ENCODE peak calls at places on chromosome 5, in seven cellular contexts. H is CD4-positive, alpha-beta memory T cell; P is A549; X is tibial artery; K is HCT116; D is HepG2; W is gastrocnemius medialis. T is an unnamed sample.

GRCh38 chr5:81513982-81514381 is 120.0 kb upstream of the ACOT12 start:
- DNase-seq in H (peak; percentile 19), W (no peak), X (no peak), D (no peak), P (peak; percentile 8), K (no peak), T (no peak)

GRCh38 chr5:140548791-140549190 is 1.3 kb downstream of the EIF4EBP3 start:
- DNase-seq in H (no peak), K (no peak), X (no peak), D (no peak), P (no peak), W (no peak), T (no peak)

GRCh38 chr5:137510671-137511070 is 11.5 kb upstream of the SPOCK1 start:
- DNase-seq in D (no peak), W (no peak), K (no peak), H (no peak), P (no peak), X (no peak), T (no peak)

GRCh38 chr5:109659901-109660300 is 29.8 kb upstream of the MAN2A1 start:
- DNase-seq in K (no peak), D (no peak), H (no peak), X (no peak), W (no peak), P (no peak), T (no peak)

GRCh38 chr5:143418140-143418866 is 14.8 kb upstream of the NR3C1 start:
- DNase-seq in P (no peak), D (peak; percentile 18), K (no peak), X (no peak), W (no peak), H (no peak), T (no peak)

GRCh38 chr5:52989025-52989780 is at the start of gene ITGA2:
- DNase-seq in H (peak; percentile 19), K (peak; percentile 36), D (peak; percentile 74), P (peak; percentile 71), X (peak; percentile 28), W (no peak), T (peak; percentile 77)

GRCh38 chr5:68467791-68468190 is 252.2 kb downstream of the PIK3R1 start:
- DNase-seq in X (no peak), D (no peak), H (no peak), P (no peak), W (no peak), K (no peak), T (no peak)

GRCh38 chr5:133421394-133421793 is 190.9 kb downstream of the FSTL4 start:
- DNase-seq in K (no peak), H (no peak), X (no peak), P (peak; percentile 36), D (no peak), W (no peak), T (peak; percentile 70)

GRCh38 chr5:133265720-133266575 is 214.1 kb downstream of the HSPA4 start:
- DNase-seq in H (no peak), D (peak; percentile 22), P (no peak), X (no peak), K (no peak), W (no peak), T (no peak)

GRCh38 chr5:81020478-81021167 is 60.5 kb downstream of the RASGRF2 start:
- DNase-seq in X (no peak), D (no peak), P (no peak), H (no peak), W (no peak), K (no peak), T (no peak)

GRCh38 chr5:40503438-40503837 is 176.3 kb upstream of the PTGER4 start:
- DNase-seq in W (no peak), H (no peak), D (no peak), P (no peak), X (no peak), K (no peak), T (no peak)

GRCh38 chr5:142881076-142881466 is 110.9 kb downstream of the ARHGAP26 start:
- DNase-seq in K (no peak), D (no peak), H (no peak), W (no peak), P (no peak), X (peak; percentile 41), T (no peak)

GRCh38 chr5:3312299-3312698 is 283.3 kb upstream of the IRX1 start:
- DNase-seq in H (no peak), X (peak; percentile 0), K (no peak), D (no peak), P (no peak), W (no peak), T (no peak)

GRCh38 chr5:3310551-3311340 is 284.9 kb upstream of the IRX1 start:
- DNase-seq in W (no peak), H (no peak), X (no peak), P (no peak), D (peak; percentile 2), K (no peak), T (no peak)

GRCh38 chr5:3313569-3313968 is 282.1 kb upstream of the IRX1 start:
- DNase-seq in K (no peak), W (no peak), X (peak; percentile 1), P (no peak), D (no peak), H (no peak), T (no peak)

GRCh38 chr5:3309538-3309937 is 286.1 kb upstream of the IRX1 start:
- DNase-seq in D (no peak), H (no peak), K (no peak), P (no peak), W (no peak), X (no peak), T (no peak)

GRCh38 chr5:3311443-3311842 is 284.2 kb upstream of the IRX1 start:
- DNase-seq in X (no peak), D (no peak), H (no peak), K (no peak), P (no peak), W (no peak), T (no peak)
- H3K27ac ChIP-seq in X (no peak overlapping the region), D (no peak overlapping the region), H (no peak overlapping the region), K (no peak overlapping the region), P (no peak overlapping the region), W (no peak overlapping the region), T (peak overlapping the region; percentile 35)

DNA sequence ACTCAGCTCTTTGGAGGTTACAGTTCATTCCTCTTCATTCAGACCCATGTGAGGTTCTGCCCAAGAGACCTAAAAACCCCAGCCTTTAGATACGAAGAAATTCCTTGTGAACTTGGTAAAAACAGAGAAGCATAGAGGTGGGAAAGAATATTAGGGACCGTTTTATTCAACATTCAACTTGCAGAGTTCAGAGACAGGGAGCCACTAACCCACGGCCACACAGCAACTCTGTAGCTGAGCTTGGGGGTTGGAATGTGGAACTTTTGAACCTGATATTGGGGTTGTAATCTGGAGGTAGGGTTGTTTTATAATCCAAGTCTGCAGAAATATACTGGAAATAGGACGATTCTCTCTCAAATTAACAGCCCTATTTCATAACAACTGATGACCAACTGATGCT is 10.8 kb upstream of the BOD1 start:
- DNase-seq in P (no peak), H (no peak), D (no peak), K (no peak), W (no peak), X (no peak), T (no peak)
- H3K27ac ChIP-seq in P (no peak overlapping the region), H (no peak overlapping the region), D (no peak overlapping the region), K (no peak overlapping the region), W (no peak overlapping the region), X (no peak overlapping the region), T (no peak overlapping the region)

GRCh38 chr5:61635271-61635670 is 303.2 kb downstream of the ZSWIM6 start:
- DNase-seq in P (no peak), W (no peak), H (no peak), X (no peak), D (no peak), K (no peak), T (no peak)

GRCh38 chr5:61640631-61641030 is 308.6 kb downstream of the ZSWIM6 start:
- DNase-seq in D (no peak), K (no peak), W (no peak), H (no peak), X (no peak), P (no peak), T (no peak)

GRCh38 chr5:61641748-61642565 is 309.9 kb downstream of the ZSWIM6 start:
- DNase-seq in K (no peak), X (no peak), H (no peak), P (peak; percentile 42), D (no peak), W (no peak), T (no peak)

GRCh38 chr5:61638476-61638875 is 306.4 kb downstream of the ZSWIM6 start:
- DNase-seq in D (no peak), K (no peak), H (no peak), X (no peak), W (no peak), P (no peak), T (no peak)

DNA sequence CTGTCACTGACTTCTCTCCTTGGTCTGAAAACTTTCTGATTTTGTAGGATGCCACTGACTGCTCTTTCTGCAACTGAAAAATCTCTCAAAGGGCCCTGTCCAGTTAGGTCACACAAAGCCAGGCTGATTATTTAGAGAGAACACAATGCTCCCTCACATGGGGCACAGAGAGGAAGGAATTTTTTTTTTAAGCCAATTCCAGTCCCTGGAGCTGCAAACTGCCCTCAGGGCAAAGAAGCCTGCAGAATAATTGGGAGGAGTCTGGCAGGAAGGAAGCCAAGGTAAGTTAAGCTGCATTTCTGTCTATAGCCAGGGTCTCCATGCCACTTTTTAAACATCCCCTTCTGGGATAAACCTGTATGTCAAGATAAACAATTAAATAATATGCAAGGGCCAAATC is 305.5 kb downstream of the ZSWIM6 start:
- DNase-seq in W (no peak), X (no peak), K (no peak), D (no peak), P (no peak), H (no peak), T (no peak)
- H3K27ac ChIP-seq in W (no peak overlapping the region), X (no peak overlapping the region), K (no peak overlapping the region), D (no peak overlapping the region), P (peak overlapping the region; percentile 27), H (no peak overlapping the region), T (no peak overlapping the region)

GRCh38 chr5:36641416-36641815 is 35.0 kb downstream of the SLC1A3 start:
- DNase-seq in H (no peak), K (no peak), X (no peak), P (no peak), W (no peak), D (no peak), T (no peak)
- H3K27ac ChIP-seq in H (no peak overlapping the region), K (no peak overlapping the region), X (no peak overlapping the region), P (no peak overlapping the region), W (no peak overlapping the region), D (no peak overlapping the region), T (no peak overlapping the region)